ENCODE peak calls at places on chromosomes 11 and 22, in six cellular contexts. B is mesendoderm; Y is left ventricle myocardium inferior; S is CD8-positive, alpha-beta T cell; X is brain microvascular endothelial cell; Z is colonic mucosa. P is an unnamed sample.

GRCh38 chr22:24402460-24403192 is 24.8 kb upstream of the ADORA2A start:
- DNase-seq in Z (peak), B (no peak), X (peak), Y (peak), S (no peak), P (peak)

GRCh38 chr11:124756033-124756752 is 4.1 kb upstream of the VSIG2 start:
- DNase-seq in S (no peak), B (no peak), Y (no peak), X (no peak), Z (no peak), P (no peak)

GRCh38 chr11:66847461-66848232 is 4.4 kb downstream of the RCE1 start:
- DNase-seq in X (no peak), S (no peak), Y (no peak), B (no peak), Z (no peak), P (peak)

GRCh38 chr22:32661737-32662586 is 139.5 kb upstream of the TIMP3 start:
- DNase-seq in X (peak), Y (no peak), Z (no peak), S (no peak), B (no peak), P (no peak)

GRCh38 chr11:114162719-114163123 is 103.2 kb downstream of the ZBTB16 start:
- DNase-seq in B (no peak), X (peak), S (no peak), Z (peak), Y (peak), P (peak)

GRCh38 chr11:87281496-87281895 is 243.8 kb downstream of the TMEM135 start:
- DNase-seq in S (no peak), B (no peak), Y (no peak), Z (no peak), X (peak), P (no peak)

GRCh38 chr11:77590194-77590591 is 440 bp downstream of the AQP11 start:
- DNase-seq in B (peak), S (no peak), Y (peak), Z (peak), X (peak), P (no peak)

GRCh38 chr22:50016988-50017700 is 4.6 kb upstream of the IL17REL start:
- DNase-seq in B (no peak), Z (no peak), Y (peak), X (no peak), S (no peak), P (peak)

GRCh38 chr11:44607324-44607962 is 42.0 kb downstream of the CD82 start:
- DNase-seq in X (no peak), S (no peak), Z (no peak), B (no peak), Y (no peak), P (no peak)

GRCh38 chr11:78905756-78906155 is 331.1 kb upstream of the NARS2 start:
- DNase-seq in B (no peak), Y (peak), X (no peak), Z (no peak), S (no peak), P (no peak)

DNA sequence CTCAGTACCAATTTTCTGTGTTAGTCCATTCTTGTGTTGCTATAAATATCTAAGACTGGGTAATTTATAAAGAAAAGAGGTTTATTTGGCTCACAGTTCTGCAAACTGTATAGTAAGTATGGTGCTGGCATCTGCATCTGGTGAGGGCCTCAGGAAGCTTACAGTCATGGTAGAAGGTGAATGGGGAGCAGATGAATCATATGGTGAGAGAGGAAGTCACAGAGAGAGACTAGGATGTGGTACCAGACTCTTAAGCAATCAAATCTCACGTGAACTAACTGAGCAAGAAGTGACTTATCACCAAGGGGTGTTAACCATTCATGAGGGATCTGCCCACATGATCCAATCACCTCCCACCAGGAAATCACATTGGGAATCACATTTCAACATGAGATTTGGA is 60.8 kb upstream of the ZBED5 start:
- DNase-seq in S (no peak), B (no peak), Z (no peak), X (no peak), Y (no peak), P (no peak)
- H3K4me3 ChIP-seq in S (no peak), B (no peak), Z (no peak), X (no peak), Y (no peak), P (no peak)

GRCh38 chr22:37334859-37335818 is 52.8 kb downstream of the CYTH4 start:
- DNase-seq in X (no peak), Z (no peak), Y (no peak), B (peak), S (no peak), P (no peak)

GRCh38 chr22:37334461-37334858 is 52.2 kb downstream of the CYTH4 start:
- DNase-seq in X (no peak), Y (no peak), Z (no peak), B (no peak), S (no peak), P (no peak)

GRCh38 chr22:37335819-37336199 is 53.5 kb downstream of the CYTH4 start:
- DNase-seq in S (no peak), B (no peak), X (no peak), Z (no peak), Y (no peak), P (no peak)

GRCh38 chr22:37331811-37332536 is 49.7 kb downstream of the CYTH4 start:
- DNase-seq in Z (no peak), S (no peak), X (no peak), B (no peak), Y (no peak), P (no peak)

DNA sequence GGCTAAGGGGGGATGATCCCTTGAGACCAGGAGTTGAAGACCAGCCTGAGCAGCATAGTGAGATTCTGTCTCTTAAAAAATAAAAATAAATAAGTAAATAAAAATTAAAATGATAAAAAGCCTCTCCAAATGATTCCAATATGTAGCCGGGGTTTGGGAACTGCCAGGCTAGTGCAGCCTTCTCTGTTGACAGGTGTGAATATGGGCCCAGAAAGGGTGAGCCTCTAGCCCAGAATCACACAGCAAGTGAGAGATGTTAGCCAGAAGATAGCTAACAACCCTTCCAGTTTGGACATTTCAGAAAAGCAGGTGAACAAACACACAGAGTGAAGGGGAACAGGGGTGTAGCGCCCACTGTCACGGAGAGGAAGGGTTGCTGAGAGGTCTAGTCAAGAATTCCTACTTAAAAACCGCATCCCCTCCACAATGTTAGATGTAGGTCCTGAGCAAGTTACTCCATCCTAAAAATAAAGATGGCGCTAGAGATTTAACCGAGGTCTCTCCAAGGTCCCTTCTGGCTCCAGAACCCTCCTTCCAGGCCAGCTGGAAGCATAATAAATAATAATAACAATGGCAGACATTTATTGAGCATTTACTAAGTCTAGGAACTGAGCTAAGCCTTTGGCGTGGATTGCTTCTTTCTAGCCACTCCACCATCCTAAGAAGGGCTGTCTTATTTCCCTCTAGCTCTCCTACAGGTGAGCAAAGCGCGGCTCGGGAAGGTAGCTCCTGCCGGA is 51.6 kb downstream of the CYTH4 start:
- DNase-seq in Y (no peak), B (no peak), S (no peak), X (no peak), Z (no peak), P (no peak)
- H3K4me3 ChIP-seq in Y (no peak), B (no peak), S (no peak), X (no peak), Z (no peak), P (no peak)

GRCh38 chr22:41557401-41558240 is 3.2 kb upstream of the CSDC2 start:
- DNase-seq in B (no peak), Z (peak), X (peak), S (no peak), Y (peak), P (peak)

GRCh38 chr22:41550952-41551491 is 6.8 kb upstream of the POLR3H start:
- DNase-seq in S (no peak), Y (no peak), B (no peak), X (no peak), Z (no peak), P (no peak)

GRCh38 chr22:41560095-41560487 is 719 bp upstream of the CSDC2 start:
- DNase-seq in X (no peak), S (no peak), Y (no peak), Z (no peak), B (no peak), P (no peak)

GRCh38 chr22:41551882-41552582 is 7.8 kb upstream of the POLR3H start:
- DNase-seq in X (no peak), S (no peak), Y (no peak), B (no peak), Z (no peak), P (no peak)

GRCh38 chr22:41555325-41555724 is 5.5 kb upstream of the CSDC2 start:
- DNase-seq in Y (no peak), S (no peak), B (no peak), X (no peak), Z (no peak), P (no peak)
- H3K4me3 ChIP-seq in Y (no peak), S (no peak), B (no peak), X (no peak), Z (no peak), P (no peak)

GRCh38 chr11:12723410-12724297 is 49.4 kb downstream of the TEAD1 start:
- DNase-seq in Y (no peak), B (peak), Z (peak), X (peak), S (no peak), P (no peak)
- H3K4me3 ChIP-seq in Y (no peak), B (no peak), Z (no peak), X (no peak), S (no peak), P (no peak)

DNA sequence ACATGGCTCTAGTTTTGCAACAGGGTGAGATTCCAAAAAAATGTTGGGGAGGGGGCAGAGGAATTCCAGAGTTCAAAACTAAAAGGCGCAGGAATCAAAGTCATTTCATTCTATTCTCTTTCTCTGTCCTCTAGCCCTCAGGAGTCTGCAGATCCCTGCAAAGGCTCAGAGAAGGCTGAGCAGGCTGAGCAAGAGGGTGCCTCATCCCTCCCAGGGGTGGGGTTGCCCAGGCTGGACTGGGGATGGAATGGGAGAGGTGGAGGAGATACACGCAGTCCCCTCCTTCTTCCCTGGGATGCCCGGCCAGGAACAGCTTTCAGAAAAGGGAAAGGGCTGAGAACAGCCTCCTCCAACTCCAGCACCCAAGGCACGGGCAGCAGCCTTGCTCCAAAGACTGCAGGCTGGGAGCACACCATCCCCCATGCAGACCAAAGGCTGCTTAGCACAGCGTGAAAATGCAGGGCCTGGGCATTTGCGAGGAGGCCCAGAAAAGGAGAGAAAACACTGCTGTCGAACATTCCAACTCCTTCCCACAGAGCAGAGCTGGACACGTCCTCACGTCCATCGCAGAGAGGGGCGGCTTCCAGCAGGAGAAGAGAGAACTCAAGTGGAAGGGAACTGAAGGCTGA is 51.8 kb downstream of the MN1 start:
- DNase-seq in S (no peak), B (peak), Z (no peak), X (peak), Y (no peak), P (no peak)
- H3K4me3 ChIP-seq in S (no peak), B (no peak), Z (no peak), X (no peak), Y (no peak), P (no peak)

GRCh38 chr11:14645985-14646900 is 2.6 kb downstream of the PDE3B start:
- DNase-seq in Z (no peak), S (no peak), Y (no peak), B (no peak), X (no peak), P (no peak)
- H3K4me3 ChIP-seq in Z (peak), S (peak), Y (peak), B (no peak), X (no peak), P (peak)

GRCh38 chr22:42994276-42994916 is 20.6 kb downstream of the PACSIN2 start:
- DNase-seq in Z (no peak), S (no peak), B (no peak), Y (no peak), X (no peak), P (no peak)
- H3K4me3 ChIP-seq in Z (peak), S (no peak), B (no peak), Y (peak), X (peak), P (no peak)